ENCODE peak calls at places on chromosome 10, in four cellular contexts. X is GM10248; Z is CD4-positive, alpha-beta memory T cell; U is HT1080. W is an unnamed sample.

GRCh38 chr10:105864854-105865253 is 1223.8 kb downstream of the SORCS3 start:
- DNase-seq in U (no peak), Z (no peak), X (no peak), W (no peak)

GRCh38 chr10:10045765-10046028 is 972.0 kb upstream of the CELF2 start:
- DNase-seq in X (no peak), U (peak; percentile 42), Z (no peak), W (no peak)

GRCh38 chr10:5490698-5491464 is 8.5 kb downstream of the CALML5 start:
- DNase-seq in Z (no peak), X (no peak), U (no peak), W (no peak)

GRCh38 chr10:71584902-71585578 is 134.5 kb downstream of the C10orf105 start:
- DNase-seq in U (no peak), X (no peak), Z (no peak), W (no peak)

GRCh38 chr10:49365275-49365674 is 30.6 kb downstream of the DRGX start:
- DNase-seq in Z (no peak), U (no peak), X (no peak), W (no peak)

GRCh38 chr10:119859422-119860258 is 13.0 kb downstream of the MCMBP start:
- DNase-seq in U (peak; percentile 14), Z (peak; percentile 45), X (peak; percentile 29), W (peak; percentile 24)

GRCh38 chr10:74586088-74586585 is 240.3 kb upstream of the KAT6B start:
- DNase-seq in X (peak; percentile 18), U (no peak), Z (peak; percentile 78), W (peak; percentile 22)

GRCh38 chr10:86964061-86964846 is 4.0 kb upstream of the ADIRF start:
- DNase-seq in U (no peak), X (no peak), Z (no peak), W (no peak)

GRCh38 chr10:97788552-97789442 is 17.0 kb upstream of the SFRP5 start:
- DNase-seq in Z (no peak), X (no peak), U (no peak), W (no peak)

GRCh38 chr10:23081891-23082290 is 13.5 kb upstream of the MSRB2 start:
- DNase-seq in X (no peak), U (peak; percentile 11), Z (no peak), W (no peak)

GRCh38 chr10:118768041-118768933 is 13.5 kb upstream of the CACUL1 start:
- DNase-seq in Z (no peak), U (no peak), X (no peak), W (no peak)